ENCODE peak calls at places on chromosomes 13 and 19, in six cellular contexts. J is neural progenitor cell, D is osteoblast, X is fibroblast of lung, F is left lung, I is aorta. A is an unnamed sample.

GRCh38 chr13:83340170-83340569 is 542.1 kb downstream of the SLITRK1 start:
- DNase-seq in J (no peak), D (no peak), X (no peak), F (no peak), I (no peak), A (no peak)

GRCh38 chr19:2325261-2326046 is 2.9 kb downstream of the LSM7 start:
- DNase-seq in J (no peak), D (no peak), X (no peak), F (peak; percentile 71), I (no peak), A (no peak)

GRCh38 chr13:100106005-100106404 is 17.1 kb downstream of the PCCA start:
- DNase-seq in J (no peak), D (no peak), X (no peak), F (no peak), I (no peak), A (no peak)

GRCh38 chr13:97502192-97502591 is 68.2 kb downstream of the RAP2A start:
- DNase-seq in J (no peak), D (no peak), X (peak; percentile 57), F (no peak), I (peak; percentile 56), A (no peak)

GRCh38 chr19:8988204-8988603 is 22.0 kb downstream of the MUC16 start:
- DNase-seq in J (peak; percentile 15), D (no peak), X (no peak), F (no peak), I (no peak), A (peak; percentile 62)

GRCh38 chr19:1446713-1447564 is 3.0 kb upstream of the APC2 start:
- DNase-seq in J (peak; percentile 79), D (peak; percentile 93), X (no peak), F (peak; percentile 81), I (no peak), A (peak; percentile 90)

GRCh38 chr13:85521586-85521985 is 277.6 kb downstream of the SLITRK6 start:
- DNase-seq in J (no peak), D (no peak), X (no peak), F (no peak), I (no peak), A (no peak)

GRCh38 chr19:58154679-58155648 is 4.4 kb upstream of the ZNF329 start:
- DNase-seq in J (peak; percentile 99), D (peak; percentile 100), X (peak; percentile 92), F (peak; percentile 99), I (peak; percentile 98), A (peak; percentile 98)

GRCh38 chr13:51803018-51803417 is 945 bp downstream of the DHRS12 start:
- DNase-seq in J (peak; percentile 37), D (peak; percentile 56), X (no peak), F (no peak), I (no peak), A (peak; percentile 63)

GRCh38 chr13:27151798-27152599 is 19.6 kb downstream of the USP12 start:
- DNase-seq in J (no peak), D (no peak), X (no peak), F (no peak), I (no peak), A (no peak)

GRCh38 chr19:13978306-13978705 is 26.0 kb downstream of the DCAF15 start:
- DNase-seq in J (peak; percentile 97), D (no peak), X (peak; percentile 14), F (peak; percentile 91), I (peak; percentile 93), A (peak; percentile 100)

GRCh38 chr13:25468330-25469178 is 96.8 kb downstream of the ATP8A2 start:
- DNase-seq in J (peak; percentile 84), D (peak; percentile 85), X (no peak), F (no peak), I (no peak), A (peak; percentile 95)

GRCh38 chr19:7994114-7994513 is 11.3 kb downstream of the ELAVL1 start:
- DNase-seq in J (no peak), D (no peak), X (no peak), F (peak; percentile 11), I (no peak), A (peak; percentile 78)

GRCh38 chr13:51065372-51066090 is 45.5 kb downstream of the C13orf42 start:
- DNase-seq in J (no peak), D (no peak), X (no peak), F (no peak), I (no peak), A (no peak)

GRCh38 chr19:47582320-47582909 is 9.5 kb upstream of the ZNF541 start:
- DNase-seq in J (no peak), D (peak; percentile 90), X (peak; percentile 80), F (no peak), I (no peak), A (no peak)
- H3K4me3 ChIP-seq in J (no peak overlapping the region), D (peak overlapping the region; percentile 54), X (peak overlapping the region; percentile 44), F (no peak overlapping the region), I (no peak overlapping the region), A (no peak overlapping the region)

GRCh38 chr13:94710081-94710809 is 2.1 kb downstream of the SOX21 start:
- DNase-seq in J (peak; percentile 84), D (peak; percentile 79), X (no peak), F (no peak), I (no peak), A (peak; percentile 63)
- H3K27me3 ChIP-seq in J (no peaks in the 10 kb centered on the region), D (peaks cover 95% of the 10 kb centered on the region), X (peaks cover 72% of the 10 kb centered on the region), F (peaks cover 97% of the 10 kb centered on the region), I (no peaks in the 10 kb centered on the region), A (peaks cover 85% of the 10 kb centered on the region)

DNA sequence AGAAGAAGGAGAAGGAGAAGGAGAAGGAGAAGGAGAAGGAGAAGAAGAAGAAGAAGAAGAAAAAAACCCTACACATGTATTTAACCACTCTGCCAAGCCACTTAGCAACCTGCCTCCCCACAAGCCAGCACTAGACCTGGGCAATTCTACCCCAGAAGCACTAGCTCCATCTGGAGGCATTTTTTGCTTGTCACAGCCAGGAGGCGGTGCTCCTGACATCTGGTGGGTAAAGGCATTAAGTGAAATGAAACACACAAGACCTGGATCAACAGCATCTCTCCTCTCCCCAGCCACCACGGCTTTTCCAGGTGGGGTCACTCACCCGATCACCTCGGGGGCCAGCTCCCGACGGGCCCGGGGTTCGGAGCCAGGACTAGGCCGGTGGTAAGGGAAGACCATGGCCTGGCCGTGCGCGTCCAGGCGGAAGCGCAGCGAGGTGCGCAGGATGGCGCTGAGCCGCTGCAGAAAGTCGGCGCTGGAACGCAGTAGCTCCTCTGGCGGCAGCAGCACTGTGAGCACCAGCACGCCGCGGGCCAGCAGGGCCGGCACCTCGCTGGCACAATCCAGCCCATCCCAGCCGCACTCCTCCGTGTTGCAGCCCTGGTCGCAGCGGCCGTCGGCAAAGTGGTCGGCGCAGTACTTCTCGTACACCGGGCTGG is 26.9 kb downstream of the NOTCH3 start:
- DNase-seq in J (no peak), D (peak; percentile 66), X (peak; percentile 25), F (no peak), I (no peak), A (peak; percentile 55)
- H3K36me3 ChIP-seq in J (no peaks in the 10 kb centered on the region), D (peaks cover 65% of the 10 kb centered on the region), X (peaks cover 8% of the 10 kb centered on the region), F (no peaks in the 10 kb centered on the region), I (peaks cover 4% of the 10 kb centered on the region), A (peaks cover 12% of the 10 kb centered on the region)

GRCh38 chr19:48867922-48868195 is 558 bp downstream of the PLEKHA4 start:
- DNase-seq in J (peak; percentile 6), D (no peak), X (no peak), F (no peak), I (no peak), A (no peak)
- H3K4me3 ChIP-seq in J (peak overlapping the region; percentile 28), D (peak overlapping the region; percentile 74), X (peak overlapping the region; percentile 77), F (peak overlapping the region; percentile 9), I (no peak overlapping the region), A (no peak overlapping the region)

DNA sequence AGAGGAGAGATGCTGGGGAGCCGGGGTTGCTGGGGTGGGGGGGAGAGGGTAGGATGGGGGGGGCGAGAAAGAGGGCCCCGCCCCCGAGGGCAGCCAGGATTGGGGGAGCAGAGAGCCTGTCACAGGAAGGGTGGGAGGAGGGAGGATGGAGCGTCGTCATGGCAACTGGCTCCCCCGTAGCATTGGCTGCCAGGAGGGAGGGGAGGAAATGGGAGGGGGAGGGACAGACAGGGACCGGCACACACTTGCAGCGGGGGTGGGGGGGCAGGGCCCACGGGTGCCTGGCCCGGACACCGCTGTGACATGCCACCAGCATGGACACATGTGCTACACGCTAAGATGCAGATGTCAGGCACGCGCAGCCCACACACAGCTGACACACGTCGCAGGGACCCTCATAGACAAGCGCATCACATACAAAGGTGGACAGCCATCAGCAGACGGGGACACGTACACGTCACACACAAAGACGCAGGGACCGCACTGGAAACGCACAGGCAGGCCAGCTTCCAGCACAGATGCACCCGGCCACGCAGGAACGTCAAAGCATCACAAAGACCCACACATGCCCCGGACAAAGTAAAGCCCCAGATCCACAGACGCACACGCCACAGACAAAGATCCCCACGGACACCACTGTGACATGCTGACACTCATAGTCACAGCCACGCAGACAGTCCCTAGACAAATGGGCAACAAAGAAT is at the start of gene LMTK3:
- DNase-seq in J (peak; percentile 87), D (peak; percentile 90), X (peak; percentile 22), F (no peak), I (no peak), A (peak; percentile 95)
- H3K27me3 ChIP-seq in J (peaks cover 30% of the 10 kb centered on the region), D (peaks cover 34% of the 10 kb centered on the region), X (peaks cover 19% of the 10 kb centered on the region), F (peaks cover 29% of the 10 kb centered on the region), I (no peaks in the 10 kb centered on the region), A (peaks cover 25% of the 10 kb centered on the region)

A was measured in H7.